ENCODE peak calls at places on chromosome 13, in nine cellular contexts. Y is naive thymus-derived CD4-positive, alpha-beta T cell; A is left ventricle myocardium inferior; F is effector memory CD4-positive, alpha-beta T cell; X is upper lobe of right lung; M is IMR-90; D is psoas muscle; C is tibial artery; B is hepatocyte. W is an unnamed sample.
A peak's percentile ranks its signal among the peaks of the same experiment; 100 is the strongest.

GRCh38 chr13:104584481-104584880 is 1518.3 kb upstream of the SLC10A2 start:
- DNase-seq in A (no peak), M (peak; percentile 58), D (no peak), C (no peak), X (no peak), Y (no peak), B (no peak), F (no peak), W (no peak)

GRCh38 chr13:34533941-34534340 is 408.1 kb upstream of the NBEA start:
- DNase-seq in Y (no peak), D (no peak), A (no peak), B (no peak), M (no peak), X (no peak), F (no peak), C (no peak), W (no peak)

GRCh38 chr13:20351279-20352022 is 119.3 kb upstream of the GJB6 start:
- DNase-seq in M (peak; percentile 75), B (no peak), X (no peak), C (no peak), F (no peak), D (no peak), Y (no peak), A (no peak), W (no peak)

GRCh38 chr13:106041445-106041844 is 494.0 kb downstream of the EFNB2 start:
- DNase-seq in F (no peak), M (no peak), Y (no peak), A (no peak), X (no peak), C (no peak), D (no peak), B (no peak), W (no peak)

GRCh38 chr13:40145139-40145538 is 489.7 kb downstream of the COG6 start:
- DNase-seq in Y (peak; percentile 32), F (no peak), A (no peak), D (no peak), M (no peak), B (no peak), C (no peak), X (no peak), W (no peak)

GRCh38 chr13:34419025-34419424 is 523.0 kb upstream of the NBEA start:
- DNase-seq in M (no peak), C (no peak), A (no peak), D (no peak), B (no peak), X (no peak), Y (no peak), F (no peak), W (no peak)

GRCh38 chr13:20714563-20715339 is 11.3 kb downstream of the IL17D start:
- DNase-seq in C (peak; percentile 78), F (no peak), A (peak; percentile 68), X (no peak), D (peak; percentile 89), Y (no peak), B (peak; percentile 48), M (peak; percentile 49), W (peak; percentile 64)

GRCh38 chr13:25528266-25528665 is 156.5 kb downstream of the ATP8A2 start:
- DNase-seq in Y (no peak), M (no peak), B (no peak), C (no peak), A (no peak), D (no peak), F (no peak), X (no peak), W (no peak)

GRCh38 chr13:46565808-46566750 is 13.1 kb downstream of the LRCH1 start:
- DNase-seq in M (no peak), C (no peak), D (no peak), X (no peak), F (no peak), A (no peak), Y (no peak), B (no peak), W (no peak)

GRCh38 chr13:20431080-20431479 is 94.6 kb downstream of the CRYL1 start:
- DNase-seq in X (no peak), F (no peak), Y (no peak), B (no peak), D (no peak), A (no peak), C (no peak), M (no peak), W (no peak)

GRCh38 chr13:100096526-100096925 is 7.6 kb downstream of the PCCA start:
- DNase-seq in A (no peak), D (no peak), F (no peak), Y (no peak), M (no peak), C (no peak), B (no peak), X (no peak), W (no peak)

GRCh38 chr13:100306042-100306441 is 217.1 kb downstream of the PCCA start:
- DNase-seq in X (no peak), D (no peak), Y (no peak), A (no peak), C (no peak), F (no peak), B (no peak), M (no peak), W (no peak)

GRCh38 chr13:75489502-75490263 is 7.7 kb upstream of the TBC1D4 start:
- DNase-seq in C (no peak), A (no peak), B (peak; percentile 33), X (peak; percentile 83), M (peak; percentile 69), D (no peak), F (no peak), Y (no peak), W (peak; percentile 57)

GRCh38 chr13:26228080-26228479 is 6.0 kb upstream of the RNF6 start:
- DNase-seq in X (no peak), C (no peak), F (no peak), A (no peak), B (no peak), M (no peak), D (no peak), Y (no peak), W (no peak)

GRCh38 chr13:34246511-34246910 is 428.6 kb downstream of the RFC3 start:
- DNase-seq in B (no peak), A (no peak), Y (no peak), F (no peak), C (no peak), D (no peak), X (no peak), M (no peak), W (no peak)

GRCh38 chr13:47478985-47479384 is 522.1 kb downstream of the SUCLA2 start:
- DNase-seq in D (no peak), B (no peak), C (no peak), X (no peak), M (no peak), F (no peak), Y (no peak), A (peak; percentile 26), W (no peak)

GRCh38 chr13:82330499-82330898 is 1551.8 kb downstream of the SLITRK1 start:
- DNase-seq in B (no peak), M (no peak), Y (no peak), X (no peak), A (no peak), F (no peak), C (no peak), D (no peak), W (no peak)

GRCh38 chr13:80436571-80437169 is 95.7 kb upstream of the SPRY2 start:
- DNase-seq in B (no peak), M (no peak), A (no peak), X (no peak), C (no peak), D (peak; percentile 30), Y (no peak), F (no peak), W (no peak)

GRCh38 chr13:46575321-46575721 is 22.4 kb downstream of the LRCH1 start:
- DNase-seq in B (peak; percentile 37), Y (no peak), X (no peak), F (no peak), C (no peak), D (no peak), M (peak; percentile 89), A (no peak), W (no peak)

GRCh38 chr13:27130223-27131015 is 41.2 kb downstream of the USP12 start:
- DNase-seq in M (peak; percentile 76), C (no peak), F (no peak), X (no peak), Y (no peak), B (no peak), D (no peak), A (no peak), W (no peak)

GRCh38 chr13:44819245-44819644 is 170.0 kb downstream of the NUFIP1 start:
- DNase-seq in F (no peak), M (peak; percentile 95), X (no peak), A (no peak), C (no peak), Y (no peak), B (peak; percentile 75), D (no peak), W (no peak)
- H3K27ac ChIP-seq in F (no peak overlapping the region), M (peak overlapping the region; percentile 43), X (no peak overlapping the region), A (no peak overlapping the region), C (no peak overlapping the region), Y (no peak overlapping the region), B (peak overlapping the region; percentile 78), D (no peak overlapping the region), W (no peak overlapping the region)

DNA sequence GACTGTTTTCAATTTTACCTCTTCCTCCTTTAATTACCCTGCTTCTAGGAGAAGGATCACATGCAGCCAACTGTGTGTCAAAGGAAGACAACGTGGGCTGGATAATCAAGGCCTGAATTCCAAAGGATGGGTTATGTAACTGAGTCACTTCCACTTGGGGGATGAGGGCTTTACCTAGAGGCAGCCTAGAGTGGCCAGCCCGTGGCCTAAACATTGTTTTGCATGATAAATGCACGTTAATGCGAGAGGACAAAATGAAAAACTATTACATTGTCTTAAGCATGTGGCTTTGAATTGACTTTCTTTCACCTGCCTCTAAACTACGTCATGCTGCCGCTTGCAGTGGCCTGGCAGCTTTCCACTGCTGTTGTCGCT is 94.9 kb downstream of the KCTD12 start:
- DNase-seq in F (no peak), B (no peak), D (no peak), Y (no peak), M (no peak), X (no peak), C (no peak), A (peak; percentile 15), W (no peak)
- H3K27ac ChIP-seq in F (no peak overlapping the region), B (no peak overlapping the region), D (no peak overlapping the region), Y (no peak overlapping the region), M (no peak overlapping the region), X (no peak overlapping the region), C (no peak overlapping the region), A (peak overlapping the region; percentile 70), W (no peak overlapping the region)

GRCh38 chr13:79171131-79172061 is 234.7 kb downstream of the RBM26 start:
- DNase-seq in F (no peak), X (no peak), C (no peak), M (no peak), D (no peak), B (no peak), Y (no peak), A (no peak), W (no peak)
- H3K27ac ChIP-seq in F (no peak overlapping the region), X (no peak overlapping the region), C (no peak overlapping the region), M (no peak overlapping the region), D (no peak overlapping the region), B (no peak overlapping the region), Y (no peak overlapping the region), A (no peak overlapping the region), W (no peak overlapping the region)

GRCh38 chr13:102190930-102191329 is 210.9 kb downstream of the FGF14 start:
- DNase-seq in X (no peak), B (no peak), A (no peak), C (no peak), F (no peak), M (no peak), Y (no peak), D (no peak), W (no peak)
- H3K27ac ChIP-seq in X (no peak overlapping the region), B (no peak overlapping the region), A (no peak overlapping the region), C (no peak overlapping the region), F (no peak overlapping the region), M (no peak overlapping the region), Y (no peak overlapping the region), D (no peak overlapping the region), W (no peak overlapping the region)